ENCODE peak calls at places on chromosomes 2 and 18, in four cellular contexts. T, G, H and U are unnamed samples.

GRCh38 chr2:55051026-55051866 is 995 bp upstream of the RTN4 start:
- DNase-seq in H (peak; percentile 37), G (peak; percentile 80), T (peak; percentile 96), U (no peak)

GRCh38 chr2:191264647-191265079 is 19.5 kb downstream of the MYO1B start:
- DNase-seq in H (no peak), T (no peak), G (no peak), U (no peak)

GRCh38 chr2:140349695-140350094 is 1569.5 kb upstream of the NXPH2 start:
- DNase-seq in H (no peak), G (no peak), T (no peak), U (no peak)

GRCh38 chr2:113889471-113890252 is at the start of gene ACTR3:
- DNase-seq in T (peak; percentile 98), G (peak; percentile 98), H (peak; percentile 95), U (peak; percentile 99)

GRCh38 chr2:136381722-136382633 is 264.0 kb upstream of the CXCR4 start:
- DNase-seq in T (no peak), G (no peak), H (no peak), U (peak; percentile 85)

GRCh38 chr2:96928277-96928781 is 58.1 kb downstream of the FAM178B start:
- DNase-seq in H (no peak), G (no peak), T (no peak), U (no peak)

GRCh38 chr18:24397131-24397693 is 412 bp downstream of the OSBPL1A start:
- DNase-seq in H (no peak), T (peak; percentile 68), G (no peak), U (no peak)

GRCh38 chr18:72849671-72850070 is 18.1 kb downstream of the NETO1 start:
- DNase-seq in G (no peak), H (no peak), T (no peak), U (no peak)

GRCh38 chr2:237615631-237616249 is 11.6 kb upstream of the LRRFIP1 start:
- DNase-seq in H (no peak), T (no peak), G (no peak), U (no peak)

GRCh38 chr2:155714983-155715382 is 617.5 kb downstream of the NR4A2 start:
- DNase-seq in T (no peak), H (no peak), G (no peak), U (no peak)

GRCh38 chr2:86194751-86195054 is 559 bp downstream of the IMMT start:
- DNase-seq in T (no peak), G (no peak), H (no peak), U (peak; percentile 70)

GRCh38 chr2:130354135-130354420 is 1.8 kb upstream of the PTPN18 start:
- DNase-seq in G (no peak), T (no peak), H (no peak), U (no peak)

GRCh38 chr18:59500765-59501164 is 141.7 kb upstream of the LMAN1 start:
- DNase-seq in H (no peak), G (no peak), T (no peak), U (no peak)

GRCh38 chr18:59502899-59503245 is 143.8 kb upstream of the LMAN1 start:
- DNase-seq in T (no peak), H (no peak), G (no peak), U (no peak)

GRCh38 chr18:59501876-59502221 is 142.8 kb upstream of the LMAN1 start:
- DNase-seq in H (no peak), G (no peak), T (no peak), U (no peak)

GRCh38 chr18:59505311-59505710 is 146.2 kb upstream of the LMAN1 start:
- DNase-seq in T (no peak), H (no peak), G (no peak), U (no peak)

GRCh38 chr18:59502222-59502898 is 143.3 kb upstream of the LMAN1 start:
- DNase-seq in H (no peak), T (no peak), G (no peak), U (no peak)
- TF ChIP-seq CHD4 in H (no peak), T (no peak), G (no peak), U (no peak)

GRCh38 chr18:3177902-3178687 is 41.7 kb downstream of the MYOM1 start:
- DNase-seq in G (no peak), T (no peak), H (no peak), U (peak; percentile 98)
- TF ChIP-seq REST in G (no peak), T (no peak), H (no peak), U (peak; percentile 54)

GRCh38 chr2:131517106-131517831 is 10.4 kb upstream of the CCDC74A start:
- DNase-seq in G (no peak), T (no peak), H (no peak), U (no peak)

GRCh38 chr2:131520526-131520925 is 7.2 kb upstream of the CCDC74A start:
- DNase-seq in H (no peak), T (no peak), G (no peak), U (no peak)

GRCh38 chr2:131519466-131519865 is 8.2 kb upstream of the CCDC74A start:
- DNase-seq in G (no peak), T (no peak), H (no peak), U (no peak)

DNA sequence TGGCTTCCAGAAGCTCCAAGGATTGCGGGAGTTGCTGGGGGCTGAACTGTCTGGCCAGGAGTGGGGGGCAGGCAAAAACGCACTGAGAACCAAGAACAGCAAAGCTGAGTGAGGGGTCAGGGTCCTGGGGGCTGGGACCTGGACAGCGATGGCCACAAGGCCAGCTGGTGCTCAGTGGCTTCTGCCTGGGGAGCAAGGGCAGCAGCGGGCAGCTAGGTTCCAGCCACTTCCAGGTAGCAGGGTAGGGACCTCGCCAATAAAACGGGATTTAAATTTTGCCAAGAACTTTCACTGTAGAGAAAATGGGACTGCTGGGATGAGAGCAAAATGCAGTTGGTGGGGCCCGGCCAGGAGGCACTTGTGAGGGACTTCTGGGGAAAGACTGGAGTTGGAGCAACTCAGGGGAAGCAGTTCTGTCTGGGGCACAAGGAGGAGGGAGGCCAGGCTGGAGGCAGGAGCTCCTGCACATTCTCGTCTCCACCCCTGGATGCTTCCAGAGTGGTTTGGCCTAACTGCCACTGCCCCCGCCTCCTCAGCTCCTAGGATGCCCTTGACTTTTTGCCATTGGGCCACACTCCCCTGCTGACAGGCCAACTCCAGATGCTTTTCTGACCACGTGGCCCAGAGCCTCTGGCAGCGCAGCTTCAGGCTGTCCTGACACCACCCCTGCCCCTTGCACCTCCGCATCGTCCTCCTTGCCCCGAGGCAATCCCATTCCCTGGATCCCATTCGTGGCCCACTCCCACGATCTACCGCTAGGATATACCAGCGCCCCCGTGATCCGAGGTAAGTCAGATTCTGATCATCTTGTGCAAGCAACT is 5.5 kb upstream of the CCDC74A start:
- DNase-seq in T (no peak), G (no peak), H (no peak), U (no peak)
- TF ChIP-seq CHD4 in T (no peak), G (no peak), H (no peak), U (no peak)

GRCh38 chr2:10398496-10398895 is 49.6 kb downstream of the ODC1 start:
- DNase-seq in H (no peak), T (no peak), G (no peak), U (no peak)

GRCh38 chr2:10397297-10397875 is 50.7 kb downstream of the ODC1 start:
- DNase-seq in G (no peak), T (no peak), H (no peak), U (no peak)

GRCh38 chr2:10397878-10398277 is 50.2 kb downstream of the ODC1 start:
- DNase-seq in H (no peak), G (no peak), T (no peak), U (no peak)

GRCh38 chr2:10395893-10396292 is 52.2 kb downstream of the ODC1 start:
- DNase-seq in G (no peak), T (no peak), H (no peak), U (no peak)

GRCh38 chr2:10396464-10396863 is 51.7 kb downstream of the ODC1 start:
- DNase-seq in T (no peak), H (no peak), G (no peak), U (no peak)
- TF ChIP-seq REST in T (peak; percentile 47), H (no peak), G (peak; percentile 78), U (no peak)

GRCh38 chr2:205730701-205731271 is 48.5 kb downstream of the NRP2 start:
- DNase-seq in T (no peak), G (no peak), H (no peak), U (no peak)

GRCh38 chr2:205730191-205730590 is 47.9 kb downstream of the NRP2 start:
- DNase-seq in H (no peak), G (no peak), T (no peak), U (no peak)

GRCh38 chr2:205732314-205732713 is 50.0 kb downstream of the NRP2 start:
- DNase-seq in T (no peak), H (no peak), G (no peak), U (no peak)

GRCh38 chr2:205733082-205733481 is 50.8 kb downstream of the NRP2 start:
- DNase-seq in T (no peak), H (no peak), G (no peak), U (no peak)

DNA sequence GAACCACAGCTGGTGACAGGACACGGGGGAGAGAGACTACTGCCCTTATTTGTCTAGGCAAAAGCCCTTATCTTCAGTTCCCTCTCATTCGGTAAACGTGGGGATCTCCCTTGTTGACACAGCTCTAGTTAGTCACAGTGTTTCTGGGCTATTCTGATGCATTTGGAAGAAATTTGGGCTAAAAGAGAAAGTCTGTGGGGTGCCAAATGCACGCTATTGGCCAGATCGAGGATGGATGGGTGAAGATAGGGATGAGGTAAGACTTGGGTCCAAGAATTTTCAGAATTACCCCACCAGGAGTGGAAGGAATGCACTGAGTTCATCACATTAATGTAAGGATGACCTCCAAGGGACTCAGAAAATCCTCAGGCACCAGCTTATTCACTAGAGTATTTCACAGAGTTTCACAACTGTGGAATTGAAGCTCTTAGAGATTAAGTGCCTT is 49.2 kb downstream of the NRP2 start:
- DNase-seq in G (peak; percentile 29), T (peak; percentile 73), H (no peak), U (no peak)
- TF ChIP-seq CHD4 in G (no peak), T (no peak), H (no peak), U (no peak)

DNA sequence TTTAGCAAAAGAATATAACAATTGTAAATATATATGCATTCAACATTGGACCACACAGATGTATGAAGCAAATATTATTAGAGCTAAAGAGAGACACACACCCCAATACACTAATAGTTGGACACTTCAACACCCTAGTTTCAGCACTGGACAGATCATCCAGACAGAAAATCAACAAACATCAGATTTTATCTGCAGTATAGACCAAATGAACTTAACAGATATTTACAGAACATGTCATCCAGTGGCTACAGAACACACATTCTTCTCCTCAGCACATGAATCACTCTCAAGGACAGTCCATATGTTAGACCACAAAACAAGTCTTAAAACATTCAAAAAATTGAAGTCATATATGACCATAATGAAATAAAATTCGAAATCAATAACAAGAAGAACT is 22.1 kb upstream of the EVA1A start:
- DNase-seq in H (no peak), T (no peak), G (peak; percentile 49), U (no peak)
- TF ChIP-seq REST in H (no peak), T (peak; percentile 72), G (peak; percentile 93), U (peak; percentile 56)

DNA sequence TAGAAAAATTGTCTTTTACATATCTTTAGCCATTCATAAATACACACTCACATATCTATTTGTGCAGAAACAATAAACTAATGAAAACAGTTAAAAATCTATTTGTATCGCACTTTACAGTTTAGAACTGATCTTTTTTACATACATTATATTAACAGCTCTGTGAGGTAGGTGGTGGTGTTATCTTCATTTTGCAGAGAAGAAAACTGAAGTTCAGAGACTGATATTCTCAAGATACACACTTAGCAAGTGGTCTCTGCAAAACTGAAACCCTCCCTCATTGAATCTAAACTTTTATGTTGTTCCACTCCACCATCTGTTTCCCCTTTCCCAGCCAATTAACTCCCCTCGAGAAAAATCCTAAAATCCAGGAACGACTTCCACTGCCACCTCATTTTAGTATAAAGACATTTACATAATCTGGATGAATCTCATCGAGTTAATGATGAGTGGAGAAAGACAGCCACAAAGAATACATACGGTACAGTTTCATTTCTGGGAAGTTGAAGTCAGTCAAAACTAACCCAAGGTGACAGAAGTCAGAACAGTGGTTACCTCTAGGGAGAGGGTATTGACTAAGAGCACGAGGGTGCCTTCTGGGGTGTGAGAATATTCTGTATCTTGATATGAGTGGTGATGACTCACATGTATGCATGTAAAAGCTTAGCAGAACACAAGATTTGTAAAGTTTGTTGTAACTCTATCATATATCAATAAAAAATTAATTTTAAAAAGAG is 524.2 kb upstream of the TCF4 start:
- DNase-seq in T (no peak), H (no peak), G (no peak), U (peak; percentile 45)
- TF ChIP-seq CHD4 in T (no peak), H (no peak), G (no peak), U (no peak)